ENCODE peak calls at places on chromosomes 7 and 10, in six cellular contexts. F is right lobe of liver; W is thyroid gland; M is naive thymus-derived CD4-positive, alpha-beta T cell; I is colonic mucosa; S is AG04450. O is an unnamed sample. For H3K9me3, the result is how much of the 10 kb centered on the place peaks cover.

GRCh38 chr7:37198188-37198905 is 250.3 kb downstream of the ELMO1 start:
- DNase-seq in F (no peak), W (no peak), M (no peak), I (no peak), S (no peak), O (no peak)

GRCh38 chr7:112898432-112899290 is 108.5 kb upstream of the TMEM168 start:
- DNase-seq in F (no peak), W (peak), M (peak), I (peak), S (peak), O (no peak)

GRCh38 chr7:55171157-55171556 is 152.3 kb downstream of the EGFR start:
- DNase-seq in F (no peak), W (no peak), M (no peak), I (no peak), S (no peak), O (no peak)

GRCh38 chr10:5094265-5095205 is at the start of gene AKR1C3:
- DNase-seq in F (peak), W (no peak), M (peak), I (peak), S (peak), O (no peak)

GRCh38 chr10:113062977-113063967 is 113.2 kb downstream of the TCF7L2 start:
- DNase-seq in F (no peak), W (no peak), M (no peak), I (no peak), S (no peak), O (no peak)

GRCh38 chr10:11148638-11149037 is 131.0 kb downstream of the CELF2 start:
- DNase-seq in F (no peak), W (no peak), M (no peak), I (no peak), S (no peak), O (no peak)

GRCh38 chr7:44403176-44403759 is 77.9 kb upstream of the CAMK2B start:
- DNase-seq in F (no peak), W (no peak), M (no peak), I (no peak), S (no peak), O (no peak)

GRCh38 chr10:16639457-16639856 is 117.8 kb upstream of the C1QL3 start:
- DNase-seq in F (no peak), W (no peak), M (no peak), I (no peak), S (no peak), O (no peak)

GRCh38 chr10:85032981-85033380 is 704.6 kb downstream of the CCSER2 start:
- DNase-seq in F (no peak), W (peak), M (no peak), I (no peak), S (no peak), O (no peak)

GRCh38 chr7:112448891-112449290 is 1.4 kb upstream of the IFRD1 start:
- DNase-seq in F (no peak), W (no peak), M (no peak), I (peak), S (no peak), O (no peak)

GRCh38 chr7:98085674-98086073 is 21.0 kb upstream of the LMTK2 start:
- DNase-seq in F (peak), W (no peak), M (no peak), I (peak), S (no peak), O (no peak)

GRCh38 chr10:11282156-11282555 is 264.5 kb downstream of the CELF2 start:
- DNase-seq in F (peak), W (no peak), M (no peak), I (no peak), S (no peak), O (no peak)

GRCh38 chr10:4067552-4068254 is 282.7 kb upstream of the KLF6 start:
- DNase-seq in F (no peak), W (no peak), M (no peak), I (peak), S (no peak), O (no peak)

GRCh38 chr10:93435621-93436385 is 46.3 kb downstream of the MYOF start:
- DNase-seq in F (no peak), W (peak), M (no peak), I (no peak), S (no peak), O (no peak)

GRCh38 chr10:99612167-99612831 is 7.9 kb downstream of the SLC25A28 start:
- DNase-seq in F (no peak), W (peak), M (peak), I (peak), S (peak), O (no peak)

GRCh38 chr10:48819806-48820205 is 119.8 kb downstream of the LRRC18 start:
- DNase-seq in F (no peak), W (no peak), M (no peak), I (no peak), S (no peak), O (no peak)

GRCh38 chr10:124180947-124181549 is 87.7 kb upstream of the CHST15 start:
- DNase-seq in F (no peak), W (no peak), M (no peak), I (no peak), S (no peak), O (no peak)

GRCh38 chr7:16062269-16062668 is 359.1 kb downstream of the CRPPA start:
- DNase-seq in F (no peak), W (no peak), M (no peak), I (no peak), S (no peak), O (no peak)

GRCh38 chr7:105691029-105691691 is 109.9 kb upstream of the EFCAB10 start:
- DNase-seq in F (no peak), W (peak), M (peak), I (no peak), S (peak), O (peak)

GRCh38 chr10:6200588-6201510 is 1.9 kb upstream of the PFKFB3 start:
- DNase-seq in F (peak), W (peak), M (peak), I (peak), S (no peak), O (peak)

GRCh38 chr7:18128846-18129245 is 101.2 kb upstream of the PRPS1L1 start:
- DNase-seq in F (no peak), W (no peak), M (no peak), I (no peak), S (no peak), O (no peak)

GRCh38 chr7:101231644-101232043 is 6.0 kb downstream of the CLDN15 start:
- DNase-seq in F (peak), W (no peak), M (no peak), I (peak), S (no peak), O (no peak)

GRCh38 chr10:3538850-3539531 is 246.0 kb downstream of the KLF6 start:
- DNase-seq in F (no peak), W (no peak), M (no peak), I (no peak), S (peak), O (no peak)

GRCh38 chr7:157929671-157930070 is 592.9 kb downstream of the DNAJB6 start:
- DNase-seq in F (no peak), W (no peak), M (no peak), I (no peak), S (no peak), O (no peak)

GRCh38 chr7:157927313-157927925 is 590.6 kb downstream of the DNAJB6 start:
- DNase-seq in F (no peak), W (no peak), M (no peak), I (no peak), S (no peak), O (no peak)

GRCh38 chr7:157928171-157928794 is 591.5 kb downstream of the DNAJB6 start:
- DNase-seq in F (no peak), W (no peak), M (no peak), I (no peak), S (no peak), O (no peak)

GRCh38 chr7:157930441-157930840 is 593.6 kb downstream of the DNAJB6 start:
- DNase-seq in F (no peak), W (no peak), M (no peak), I (no peak), S (no peak), O (no peak)

GRCh38 chr7:157928808-157929425 is 592.1 kb downstream of the DNAJB6 start:
- DNase-seq in F (no peak), W (no peak), M (no peak), I (no peak), S (no peak), O (no peak)
- H3K9me3 ChIP-seq in F (under half), W (under half), M (under half), I (under half), S (half or more), O (under half)

DNA sequence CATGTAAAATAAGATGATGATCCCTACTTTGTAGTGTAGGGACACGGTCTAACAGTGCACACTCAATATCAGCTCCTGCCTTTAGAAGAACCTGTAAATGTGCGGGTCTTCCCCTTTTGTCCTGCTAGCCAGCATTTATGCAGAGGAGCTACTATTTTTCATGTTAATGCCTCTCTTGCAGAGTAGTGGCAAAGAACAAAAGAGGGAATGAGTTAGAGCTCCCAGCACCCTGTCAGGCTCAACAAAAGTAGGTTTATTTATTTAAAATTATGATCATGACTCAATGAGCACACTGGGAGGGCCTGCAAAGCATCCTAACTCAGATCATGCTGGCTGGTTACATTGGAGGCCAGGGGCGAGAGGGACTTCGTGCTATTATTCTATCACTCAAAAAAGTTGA is 414.5 kb upstream of the COBL start:
- DNase-seq in F (no peak), W (no peak), M (no peak), I (no peak), S (no peak), O (no peak)
- H3K9me3 ChIP-seq in F (under half), W (under half), M (under half), I (under half), S (under half), O (under half)

DNA sequence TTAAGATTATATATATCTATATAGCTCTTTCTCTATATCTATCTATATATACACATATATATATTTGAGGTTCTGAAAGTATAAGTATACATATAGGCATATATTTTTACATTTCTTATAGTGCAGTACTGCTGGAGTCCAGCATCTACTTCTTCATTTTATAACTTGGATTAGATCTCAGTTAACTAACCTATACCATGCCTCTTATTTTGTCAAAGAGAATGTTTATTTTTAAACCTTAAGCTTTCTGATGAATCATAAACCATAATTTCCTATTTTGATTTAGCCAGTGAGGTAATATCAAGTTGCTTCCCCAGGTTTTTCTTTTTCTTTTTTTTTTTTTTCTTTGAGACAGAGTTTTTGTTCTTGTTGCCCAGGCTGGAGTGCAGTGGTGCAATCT is 8.1 kb downstream of the ZNF32 start:
- DNase-seq in F (no peak), W (no peak), M (no peak), I (no peak), S (no peak), O (no peak)
- H3K9me3 ChIP-seq in F (under half), W (under half), M (under half), I (under half), S (under half), O (under half)

GRCh38 chr10:87565010-87565409 is 60.3 kb downstream of the MINPP1 start:
- DNase-seq in F (no peak), W (no peak), M (no peak), I (no peak), S (no peak), O (no peak)
- H3K9me3 ChIP-seq in F (under half), W (under half), M (under half), I (under half), S (under half), O (under half)

GRCh38 chr7:126211875-126212274 is 1040.9 kb downstream of the GRM8 start:
- DNase-seq in F (no peak), W (no peak), M (no peak), I (no peak), S (no peak), O (no peak)

GRCh38 chr7:126213876-126214275 is 1038.9 kb downstream of the GRM8 start:
- DNase-seq in F (no peak), W (no peak), M (no peak), I (no peak), S (no peak), O (no peak)

DNA sequence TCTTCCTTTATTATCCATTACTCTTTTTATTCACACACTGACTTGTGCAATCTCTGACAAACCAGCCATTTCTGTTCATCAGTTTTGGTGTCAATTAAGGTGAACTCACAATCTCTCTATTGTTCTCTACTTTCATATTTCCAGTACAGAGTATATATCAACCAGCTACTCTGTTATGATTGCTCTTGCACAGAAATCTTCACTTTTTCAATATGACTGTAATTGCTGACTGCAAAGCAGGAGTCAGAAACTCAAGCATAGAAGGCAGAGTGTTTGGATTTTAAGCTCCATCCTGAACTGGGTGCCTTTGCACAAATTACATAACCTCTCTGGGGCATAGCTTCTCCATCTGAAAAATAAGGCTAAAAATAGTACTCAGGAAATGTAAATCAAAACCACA is 1042.0 kb downstream of the GRM8 start:
- DNase-seq in F (no peak), W (no peak), M (no peak), I (no peak), S (no peak), O (no peak)
- H3K9me3 ChIP-seq in F (under half), W (under half), M (under half), I (under half), S (under half), O (under half)

GRCh38 chr10:18561861-18562551 is 89.4 kb downstream of the NSUN6 start:
- DNase-seq in F (no peak), W (no peak), M (no peak), I (no peak), S (no peak), O (no peak)
- H3K9me3 ChIP-seq in F (under half), W (under half), M (under half), I (under half), S (under half), O (under half)

O was measured in T-helper 17 cell.